ENCODE peak calls at places on chromosomes 13 and 19, in six cellular contexts. T is ovary, X is AG04450, B is Caco-2, I is left lung, A is heart left ventricle. Y is an unnamed sample.

GRCh38 chr19:35885225-35885624 is 15.1 kb downstream of the NFKBID start:
- DNase-seq in T (no peak), X (no peak), B (no peak), I (no peak), A (no peak), Y (no peak)

GRCh38 chr13:48161530-48162179 is 66.8 kb upstream of the MED4 start:
- DNase-seq in T (no peak), X (no peak), B (no peak), I (peak; percentile 83), A (peak; percentile 67), Y (no peak)

GRCh38 chr19:46761418-46761831 is 15.2 kb upstream of the STRN4 start:
- DNase-seq in T (no peak), X (peak; percentile 66), B (no peak), I (no peak), A (no peak), Y (no peak)

GRCh38 chr13:27968316-27969072 is 621 bp downstream of the CDX2 start:
- DNase-seq in T (no peak), X (no peak), B (no peak), I (no peak), A (no peak), Y (no peak)

GRCh38 chr19:48371367-48371766 is 7.2 kb downstream of the SYNGR4 start:
- DNase-seq in T (no peak), X (no peak), B (no peak), I (no peak), A (no peak), Y (no peak)

GRCh38 chr13:110340812-110341444 is 33.8 kb downstream of the COL4A2 start:
- DNase-seq in T (peak; percentile 75), X (no peak), B (no peak), I (peak; percentile 66), A (peak; percentile 93), Y (no peak)

GRCh38 chr13:95784161-95784880 is 107.4 kb downstream of the DNAJC3 start:
- DNase-seq in T (no peak), X (peak; percentile 55), B (no peak), I (no peak), A (no peak), Y (peak; percentile 36)

GRCh38 chr19:34364830-34365462 is at the start of gene GPI:
- DNase-seq in T (peak; percentile 40), X (no peak), B (peak; percentile 52), I (peak; percentile 64), A (peak; percentile 72), Y (no peak)

GRCh38 chr13:76994281-76994680 is 2.4 kb downstream of the CLN5 start:
- DNase-seq in T (no peak), X (no peak), B (no peak), I (no peak), A (no peak), Y (no peak)

GRCh38 chr19:57262044-57262443 is 18.2 kb upstream of the ZNF460 start:
- DNase-seq in T (no peak), X (no peak), B (no peak), I (no peak), A (no peak), Y (no peak)

GRCh38 chr13:113630296-113630695 is 27.7 kb downstream of the ATP4B start:
- DNase-seq in T (no peak), X (no peak), B (peak; percentile 3), I (peak; percentile 26), A (peak; percentile 11), Y (no peak)

GRCh38 chr19:10343495-10343894 is 4.1 kb upstream of the ICAM3 start:
- DNase-seq in T (no peak), X (no peak), B (no peak), I (no peak), A (no peak), Y (no peak)

GRCh38 chr13:48532146-48532472 is 771 bp downstream of the RCBTB2 start:
- DNase-seq in T (no peak), X (peak; percentile 13), B (no peak), I (peak; percentile 43), A (no peak), Y (no peak)

GRCh38 chr19:6108721-6109633 is 1.3 kb downstream of the RFX2 start:
- DNase-seq in T (peak; percentile 72), X (no peak), B (peak; percentile 39), I (peak; percentile 72), A (peak; percentile 65), Y (no peak)

GRCh38 chr13:26024558-26024957 is 27.3 kb downstream of the SHISA2 start:
- DNase-seq in T (no peak), X (no peak), B (no peak), I (no peak), A (no peak), Y (no peak)

GRCh38 chr19:17766543-17767131 is 15.4 kb downstream of the FCHO1 start:
- DNase-seq in T (peak; percentile 86), X (peak; percentile 32), B (peak; percentile 88), I (peak; percentile 84), A (peak; percentile 80), Y (no peak)

GRCh38 chr19:17259118-17259780 is 5.3 kb downstream of the USHBP1 start:
- DNase-seq in T (no peak), X (no peak), B (no peak), I (no peak), A (no peak), Y (no peak)

GRCh38 chr19:46303702-46304397 is 7.0 kb downstream of the HIF3A start:
- DNase-seq in T (peak; percentile 70), X (no peak), B (peak; percentile 98), I (peak; percentile 79), A (peak; percentile 78), Y (no peak)

GRCh38 chr13:47865883-47866282 is 135.2 kb downstream of the SUCLA2 start:
- DNase-seq in T (no peak), X (no peak), B (no peak), I (no peak), A (no peak), Y (no peak)

GRCh38 chr13:36146513-36147276 is 15.5 kb upstream of the DCLK1 start:
- DNase-seq in T (no peak), X (no peak), B (no peak), I (no peak), A (no peak), Y (no peak)

GRCh38 chr13:49625392-49626137 is 2.7 kb upstream of the ARL11 start:
- DNase-seq in T (peak; percentile 32), X (no peak), B (no peak), I (peak; percentile 82), A (peak; percentile 56), Y (no peak)

GRCh38 chr19:50357178-50358100 is 8.0 kb downstream of the NAPSA start:
- DNase-seq in T (peak; percentile 69), X (no peak), B (peak; percentile 71), I (peak; percentile 83), A (peak; percentile 76), Y (no peak)

GRCh38 chr19:3027292-3027691 is 1.8 kb downstream of the TLE2 start:
- DNase-seq in T (no peak), X (no peak), B (no peak), I (no peak), A (no peak), Y (no peak)
- H3K4me3 ChIP-seq in T (no peak overlapping the region), X (no peak overlapping the region), B (no peak overlapping the region), I (no peak overlapping the region), A (no peak overlapping the region), Y (no peak overlapping the region)

DNA sequence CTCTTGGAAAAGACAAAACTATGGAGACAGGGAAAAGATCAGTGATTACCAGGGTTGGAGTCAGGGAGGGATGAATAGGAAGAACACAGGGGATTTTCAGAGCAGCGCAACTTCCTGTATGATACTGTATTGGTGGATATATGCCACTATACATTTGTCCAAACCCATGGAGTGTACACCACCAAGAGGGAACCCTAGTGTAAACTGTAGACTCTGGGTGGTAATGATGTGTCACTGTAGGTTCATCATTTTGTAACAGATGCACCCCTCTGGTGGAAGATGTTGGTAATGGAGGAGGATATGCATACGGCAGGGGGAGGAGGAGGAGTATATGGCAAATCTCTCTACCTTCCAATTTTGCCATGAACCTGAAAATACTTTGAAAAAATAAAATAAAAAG is 68.1 kb downstream of the UFM1 start:
- DNase-seq in T (no peak), X (no peak), B (peak; percentile 55), I (no peak), A (no peak), Y (no peak)
- TF ChIP-seq CTCF in T (no peak), X (peak; percentile 31), B (peak; percentile 69), I (no peak), A (peak; percentile 35), Y (peak; percentile 13)

GRCh38 chr13:99501135-99501951 is at the start of gene TM9SF2:
- DNase-seq in T (peak; percentile 97), X (peak; percentile 95), B (peak; percentile 99), I (peak; percentile 96), A (peak; percentile 98), Y (peak; percentile 77)

GRCh38 chr13:99498304-99499161 is 2.7 kb upstream of the TM9SF2 start:
- DNase-seq in T (peak; percentile 96), X (peak; percentile 89), B (peak; percentile 100), I (peak; percentile 98), A (peak; percentile 97), Y (peak; percentile 70)

GRCh38 chr13:99496322-99497142 is 4.7 kb upstream of the TM9SF2 start:
- DNase-seq in T (peak; percentile 42), X (no peak), B (peak; percentile 93), I (peak; percentile 72), A (peak; percentile 63), Y (no peak)

GRCh38 chr13:99500839-99501134 is 485 bp upstream of the TM9SF2 start:
- DNase-seq in T (no peak), X (no peak), B (no peak), I (no peak), A (no peak), Y (no peak)

DNA sequence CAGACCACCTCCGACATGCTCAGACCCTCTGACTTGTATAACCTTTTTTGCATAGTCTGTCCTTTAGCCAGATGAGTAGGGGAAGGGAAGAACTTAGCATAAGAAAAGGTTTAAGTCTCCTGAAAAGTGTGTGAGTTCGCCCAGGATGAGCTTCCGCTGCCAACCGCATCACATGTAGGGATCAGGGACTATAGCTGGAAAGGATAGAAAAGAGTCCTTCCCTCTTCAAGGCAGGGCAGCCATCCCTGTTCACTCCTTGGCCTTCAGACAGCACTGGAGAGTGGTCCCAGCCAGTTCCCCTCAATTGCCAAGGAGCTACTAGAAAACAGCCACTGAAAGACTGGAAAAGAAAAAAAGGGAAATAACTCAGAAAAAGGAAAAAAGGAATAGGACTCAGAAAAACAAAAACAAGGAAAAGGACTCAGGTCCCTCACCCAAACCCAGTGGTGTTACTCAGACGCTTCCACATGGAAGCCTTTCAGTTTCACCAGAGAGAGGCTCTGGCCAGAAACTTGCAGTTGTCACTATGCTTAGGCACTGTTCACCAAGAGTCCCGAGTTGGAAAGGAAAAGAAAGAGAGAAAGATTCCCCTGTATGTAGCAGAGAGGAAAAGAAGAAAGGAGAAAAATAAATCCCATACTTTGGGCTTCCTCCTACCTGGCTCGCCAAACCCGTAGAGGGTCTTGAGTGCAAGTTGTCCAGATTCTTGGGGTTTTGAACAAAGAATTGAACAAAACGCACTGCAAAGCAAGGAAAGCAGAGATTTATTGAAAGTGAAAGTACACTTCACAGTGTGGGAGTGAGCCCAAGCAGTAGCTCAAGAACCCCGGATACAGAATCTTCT is 5.6 kb upstream of the TM9SF2 start:
- DNase-seq in T (no peak), X (no peak), B (no peak), I (no peak), A (no peak), Y (no peak)
- H3K4me3 ChIP-seq in T (peak overlapping the region; percentile 3), X (peak overlapping the region; percentile 10), B (peak overlapping the region; percentile 40), I (peak overlapping the region; percentile 43), A (peak overlapping the region; percentile 37), Y (no peak overlapping the region)

DNA sequence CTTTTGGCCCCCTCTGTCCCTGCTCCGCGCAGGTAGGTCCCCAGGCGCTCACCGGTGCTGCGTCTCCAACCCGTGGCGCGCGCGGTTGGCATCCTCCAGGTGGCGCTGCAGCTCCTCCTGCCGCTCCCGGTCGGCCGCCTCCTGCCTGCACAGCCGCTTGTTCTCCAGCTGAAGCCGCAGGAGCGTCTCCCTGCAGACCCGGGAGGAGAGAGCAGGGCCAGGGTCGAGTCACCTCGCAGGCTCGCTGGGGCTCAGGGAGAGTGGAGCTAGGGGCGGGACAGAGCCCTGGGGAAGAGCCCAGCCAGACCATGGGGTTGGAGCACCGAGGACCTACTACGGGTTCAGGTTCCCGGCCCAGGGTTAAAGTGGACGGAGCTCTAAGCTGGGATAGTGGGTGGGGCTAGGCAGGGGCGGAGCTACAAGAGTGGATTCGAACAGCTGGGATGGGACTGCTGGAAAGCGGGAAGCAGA is 9.3 kb downstream of the HOOK2 start:
- DNase-seq in T (peak; percentile 69), X (peak; percentile 45), B (no peak), I (peak; percentile 83), A (peak; percentile 79), Y (no peak)
- TF ChIP-seq CTCF in T (peak; percentile 98), X (peak; percentile 77), B (peak; percentile 9), I (peak; percentile 59), A (peak; percentile 78), Y (peak; percentile 99)

Y was measured in AG04449.